ENCODE peak calls at places on chromosome 2, in five cellular contexts. T is heart right ventricle, D is caudate nucleus, Q is lower lobe of right lung, J is MM.1S. Y is an unnamed sample.

GRCh38 chr2:75466708-75467311 is 93.9 kb downstream of the EVA1A start:
- DNase-seq in T (no peak), D (no peak), Q (peak), J (no peak), Y (no peak)

GRCh38 chr2:58569460-58570185 is 328.5 kb upstream of the FANCL start:
- DNase-seq in T (no peak), D (no peak), Q (no peak), J (no peak), Y (no peak)

GRCh38 chr2:105595536-105595935 is 149.2 kb upstream of the NCK2 start:
- DNase-seq in T (no peak), D (no peak), Q (no peak), J (no peak), Y (no peak)

GRCh38 chr2:70161069-70161534 is 29.7 kb downstream of the C2orf42 start:
- DNase-seq in T (no peak), D (no peak), Q (no peak), J (peak), Y (no peak)

GRCh38 chr2:70029814-70030409 is 57.4 kb upstream of the PCBP1 start:
- DNase-seq in T (peak), D (peak), Q (peak), J (peak), Y (peak)

GRCh38 chr2:226467633-226468032 is 332.0 kb downstream of the IRS1 start:
- DNase-seq in T (no peak), D (no peak), Q (no peak), J (no peak), Y (no peak)

GRCh38 chr2:184598313-184599053 is at the start of gene ZNF804A:
- DNase-seq in T (peak), D (peak), Q (peak), J (peak), Y (peak)

GRCh38 chr2:56018202-56018601 is 94.6 kb upstream of the EFEMP1 start:
- DNase-seq in T (no peak), D (no peak), Q (no peak), J (no peak), Y (peak)

GRCh38 chr2:119741868-119742267 is 17.9 kb upstream of the PTPN4 start:
- DNase-seq in T (no peak), D (no peak), Q (no peak), J (no peak), Y (no peak)

GRCh38 chr2:127778447-127778846 is 32.5 kb downstream of the WDR33 start:
- DNase-seq in T (no peak), D (no peak), Q (no peak), J (no peak), Y (no peak)

DNA sequence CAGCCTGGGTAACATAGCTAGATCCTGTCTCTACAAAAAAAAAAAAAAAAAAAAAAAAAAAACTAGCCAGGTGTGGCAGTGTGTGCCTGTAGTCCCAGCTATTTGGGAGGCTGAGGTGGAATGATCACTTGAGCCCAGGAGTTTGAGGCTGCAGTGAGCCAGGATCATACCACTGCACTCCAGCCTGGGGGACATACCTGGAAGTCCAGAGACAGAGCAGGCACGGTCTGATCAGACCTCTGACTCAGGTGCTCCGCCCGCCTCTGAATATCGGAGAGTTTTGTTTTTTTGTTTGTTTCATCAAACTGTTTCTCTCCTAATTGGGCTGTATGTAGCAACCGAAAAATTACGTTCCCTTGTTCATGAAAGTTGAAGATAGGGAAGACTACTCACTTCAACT is 49.2 kb downstream of the RASGRP3 start:
- DNase-seq in T (no peak), D (no peak), Q (no peak), J (no peak), Y (no peak)
- H3K27ac ChIP-seq in T (no peak), D (no peak), Q (no peak), J (no peak), Y (no peak)

GRCh38 chr2:39515273-39515896 is 78.3 kb upstream of the MAP4K3 start:
- DNase-seq in T (no peak), D (no peak), Q (no peak), J (no peak), Y (no peak)
- H3K27ac ChIP-seq in T (peak), D (no peak), Q (peak), J (no peak), Y (no peak)

GRCh38 chr2:172554352-172555271 is 1.3 kb upstream of the PDK1 start:
- DNase-seq in T (no peak), D (no peak), Q (no peak), J (peak), Y (no peak)
- H3K27ac ChIP-seq in T (peak), D (peak), Q (peak), J (peak), Y (no peak)

GRCh38 chr2:65432227-65433190 is at the start of gene SPRED2:
- DNase-seq in T (peak), D (peak), Q (peak), J (peak), Y (peak)

GRCh38 chr2:65435625-65436168 is 3.3 kb upstream of the SPRED2 start:
- DNase-seq in T (peak), D (peak), Q (peak), J (peak), Y (peak)

GRCh38 chr2:65436169-65436824 is 3.9 kb upstream of the SPRED2 start:
- DNase-seq in T (peak), D (peak), Q (peak), J (peak), Y (peak)

GRCh38 chr2:65436825-65437221 is 4.4 kb upstream of the SPRED2 start:
- DNase-seq in T (no peak), D (no peak), Q (no peak), J (peak), Y (no peak)

DNA sequence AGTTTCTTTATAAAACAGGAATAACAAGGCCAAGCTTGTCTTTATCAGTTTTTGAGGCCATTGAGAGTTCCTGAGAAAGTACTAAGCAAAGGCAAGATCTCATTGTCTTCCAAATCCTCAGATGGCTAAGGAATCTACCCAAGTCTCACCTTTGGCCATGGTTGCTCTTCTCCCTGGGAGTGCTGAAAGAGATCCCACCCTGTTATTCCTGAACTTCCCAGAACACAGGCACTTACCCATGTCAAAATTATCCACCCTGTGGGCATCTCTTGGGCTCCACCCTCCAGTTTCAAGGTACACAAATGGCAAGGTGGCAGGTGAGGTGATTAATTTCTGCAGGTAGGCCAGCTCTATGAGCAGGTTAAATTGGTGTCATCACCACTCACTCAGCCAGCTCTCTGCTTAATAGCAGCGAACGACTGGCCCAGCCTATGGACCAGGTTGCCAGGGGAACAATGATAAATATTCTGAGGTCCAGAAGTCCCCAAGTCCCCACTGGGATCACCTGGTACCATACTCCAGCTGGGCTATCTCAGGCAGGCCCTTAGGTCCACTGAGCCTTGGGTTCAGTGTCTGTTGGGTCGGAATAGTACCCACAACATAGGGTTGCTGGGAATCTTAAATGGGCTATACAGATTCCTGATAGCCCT is 2.3 kb upstream of the SPRED2 start:
- DNase-seq in T (no peak), D (no peak), Q (no peak), J (no peak), Y (no peak)
- H3K27ac ChIP-seq in T (peak), D (no peak), Q (peak), J (no peak), Y (peak)

DNA sequence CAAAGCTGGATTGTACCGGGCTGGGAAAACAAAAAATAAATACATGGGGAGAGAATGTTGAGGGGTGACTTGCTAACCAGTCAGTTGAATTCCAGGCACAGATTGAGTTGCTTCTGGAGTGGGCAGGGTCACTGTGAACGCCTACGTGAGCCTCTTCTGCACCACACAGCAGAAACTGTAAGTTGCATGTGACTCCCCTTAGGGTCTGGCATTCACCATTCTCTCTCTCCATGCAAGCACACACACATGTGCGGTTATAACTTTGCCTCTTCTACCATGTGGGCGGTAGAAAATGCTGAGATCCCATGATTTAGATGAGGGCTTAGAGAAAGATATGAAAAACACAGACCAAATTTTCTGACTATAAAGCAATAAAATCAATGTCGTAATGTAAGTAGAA is 128.6 kb downstream of the COPS8 start:
- DNase-seq in T (no peak), D (no peak), Q (no peak), J (no peak), Y (no peak)
- H3K27ac ChIP-seq in T (peak), D (no peak), Q (peak), J (no peak), Y (no peak)

DNA sequence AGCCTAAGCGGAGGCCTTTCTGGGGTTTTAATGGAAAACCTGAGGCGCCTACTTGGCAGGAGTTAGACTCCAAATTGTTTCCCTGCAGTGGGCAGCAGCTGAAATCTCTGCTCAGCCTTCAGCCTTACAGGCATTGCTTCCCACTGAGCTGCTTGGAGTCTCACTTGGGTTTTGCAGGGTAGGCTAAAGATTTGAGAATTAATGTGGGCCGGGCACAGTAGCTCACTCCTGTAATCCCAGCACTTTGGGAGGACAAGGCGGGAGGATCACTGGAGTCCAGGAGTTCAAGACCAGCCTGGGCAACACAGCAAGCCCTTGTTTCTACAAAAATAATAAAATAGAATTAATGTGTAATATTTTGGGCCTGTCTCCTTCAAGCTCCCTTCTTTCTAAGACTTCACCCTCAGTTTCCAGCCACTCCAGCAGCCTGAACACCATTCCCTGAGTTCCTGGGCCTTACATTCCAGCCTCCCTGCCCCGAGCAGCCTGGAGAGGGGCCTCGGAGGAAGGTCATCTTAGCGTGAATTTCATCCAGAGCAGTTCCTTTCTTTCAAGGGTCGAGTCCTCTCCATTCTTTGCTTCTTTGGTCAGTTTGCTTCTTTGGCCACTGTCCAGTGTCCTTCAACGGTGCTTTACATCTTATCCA is 9.1 kb upstream of the RAB17 start:
- DNase-seq in T (no peak), D (no peak), Q (no peak), J (no peak), Y (no peak)
- H3K27ac ChIP-seq in T (peak), D (no peak), Q (peak), J (peak), Y (no peak)

DNA sequence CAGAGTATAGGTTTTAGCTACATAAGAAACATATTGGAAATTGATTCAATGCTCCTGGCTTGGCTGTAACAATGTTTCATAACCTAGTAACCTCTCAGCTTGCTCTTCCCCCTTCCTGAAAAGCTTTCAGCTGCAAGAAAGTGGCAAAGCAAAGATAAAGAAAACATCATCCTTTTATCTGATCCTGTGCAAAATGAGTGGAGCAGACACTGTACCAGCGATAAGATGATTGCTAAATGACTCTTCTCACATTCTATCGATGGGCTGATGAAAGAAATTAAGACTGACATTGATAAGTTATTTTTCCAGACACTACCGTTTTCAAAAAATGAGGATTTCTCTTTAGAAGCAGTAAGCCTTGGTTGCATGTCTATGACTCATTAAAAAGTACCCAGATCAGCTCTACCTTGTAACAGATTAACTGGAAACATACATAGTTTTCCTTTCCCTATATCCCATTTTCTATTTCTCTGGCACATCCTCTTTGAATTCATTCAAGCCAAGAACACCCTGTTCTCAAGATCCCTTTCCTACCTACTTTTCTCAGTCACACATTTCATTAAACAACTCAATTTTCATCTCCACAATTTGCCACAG is 87.1 kb upstream of the LYPD1 start:
- DNase-seq in T (no peak), D (no peak), Q (no peak), J (no peak), Y (no peak)
- H3K27ac ChIP-seq in T (no peak), D (no peak), Q (no peak), J (no peak), Y (no peak)

DNA sequence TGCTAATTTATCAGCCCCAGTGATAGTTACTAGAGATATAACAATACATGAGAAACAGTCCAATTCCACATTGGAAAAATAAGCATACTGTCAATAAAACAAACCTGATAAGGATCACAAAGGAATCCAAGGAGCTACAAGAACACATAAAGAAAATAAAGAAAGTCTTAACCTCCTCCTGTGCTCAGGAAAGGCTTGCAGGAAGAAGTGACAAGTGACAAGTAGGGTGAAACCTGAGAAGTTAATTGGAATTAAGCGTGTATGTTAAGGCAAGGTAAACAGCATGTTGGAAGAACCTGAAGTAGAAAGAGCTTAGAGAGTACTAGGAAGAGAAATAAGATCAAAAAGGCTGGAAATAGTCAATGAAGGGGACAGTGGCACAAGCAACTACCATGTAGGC is 20.2 kb upstream of the ASNSD1 start:
- DNase-seq in T (no peak), D (no peak), Q (no peak), J (no peak), Y (no peak)
- H3K27ac ChIP-seq in T (no peak), D (no peak), Q (no peak), J (no peak), Y (no peak)

Y was measured in substantia nigra.